ENCODE peak calls at places on chromosomes 12 and 14, in six cellular contexts. I is cerebellum, C is neural crest cell, A is endothelial cell, M is kidney tubule cell, G is ACHN. K is an unnamed sample.

GRCh38 chr14:91280129-91280528 is 35.6 kb upstream of the GPR68 start:
- DNase-seq in C (no peak), I (no peak), M (no peak), A (no peak), G (no peak), K (no peak)

GRCh38 chr12:47927346-47927745 is 22.6 kb upstream of the VDR start:
- DNase-seq in M (no peak), G (no peak), C (no peak), A (no peak), I (no peak), K (no peak)

GRCh38 chr12:105835505-105835904 is 303.2 kb downstream of the NUAK1 start:
- DNase-seq in G (no peak), M (no peak), A (no peak), C (no peak), I (no peak), K (no peak)

GRCh38 chr12:11171953-11172675 is 1.1 kb downstream of the SMIM10L1 start:
- DNase-seq in M (peak; percentile 45), A (peak; percentile 7), I (peak; percentile 5), G (peak; percentile 61), C (no peak), K (no peak)

GRCh38 chr12:32964981-32965585 is 68.5 kb upstream of the PKP2 start:
- DNase-seq in G (no peak), M (no peak), A (no peak), I (no peak), C (no peak), K (no peak)

GRCh38 chr12:51392556-51393237 is 1.5 kb upstream of the GALNT6 start:
- DNase-seq in C (no peak), G (no peak), A (no peak), I (no peak), M (peak; percentile 23), K (no peak)

GRCh38 chr12:72278894-72279293 is 6.7 kb downstream of the TRHDE start:
- DNase-seq in C (no peak), G (no peak), I (no peak), A (no peak), M (no peak), K (no peak)

GRCh38 chr14:100734031-100734990 is 7.6 kb downstream of the DLK1 start:
- DNase-seq in A (no peak), I (no peak), C (no peak), M (no peak), G (no peak), K (no peak)

GRCh38 chr12:103814436-103814835 is 26.6 kb downstream of the NT5DC3 start:
- DNase-seq in I (no peak), G (no peak), M (peak; percentile 26), A (no peak), C (no peak), K (no peak)

GRCh38 chr12:113899844-113900471 is 66.2 kb downstream of the RBM19 start:
- DNase-seq in A (no peak), M (peak; percentile 51), G (peak; percentile 43), I (no peak), C (peak; percentile 12), K (no peak)

GRCh38 chr12:66197413-66198055 is 8.5 kb downstream of the IRAK3 start:
- DNase-seq in C (no peak), I (no peak), A (no peak), M (no peak), G (no peak), K (no peak)

K was measured in PC-3.